ENCODE peak calls at places on chromosomes 2 and 18, in four cellular contexts. L is CD4-positive, alpha-beta memory T cell; V is tibial artery; M is breast epithelium. X is an unnamed sample.

GRCh38 chr2:98731709-98732349 is 897 bp upstream of the MGAT4A start:
- DNase-seq in V (no peak), M (no peak), L (no peak), X (no peak)

GRCh38 chr2:133787207-133787606 is 218.9 kb upstream of the NCKAP5 start:
- DNase-seq in V (no peak), M (no peak), L (no peak), X (no peak)

GRCh38 chr2:31200972-31201371 is 16.3 kb downstream of the CAPN14 start:
- DNase-seq in V (no peak), L (no peak), M (no peak), X (no peak)

GRCh38 chr2:31997653-31998052 is 13.2 kb downstream of the MEMO1 start:
- DNase-seq in M (no peak), L (no peak), V (no peak), X (no peak)

GRCh38 chr2:208793434-208793833 is 386.8 kb downstream of the PTH2R start:
- DNase-seq in M (no peak), L (no peak), V (no peak), X (no peak)

GRCh38 chr2:63192169-63192888 is 141.7 kb downstream of the OTX1 start:
- DNase-seq in M (no peak), L (no peak), V (no peak), X (no peak)

GRCh38 chr2:229714080-229714735 is at the start of gene DNER:
- DNase-seq in M (no peak), L (peak; percentile 47), V (no peak), X (no peak)

GRCh38 chr2:113848758-113849460 is 41.0 kb upstream of the ACTR3 start:
- DNase-seq in M (no peak), L (no peak), V (no peak), X (no peak)

GRCh38 chr2:228689049-228689448 is 507.6 kb upstream of the SPHKAP start:
- DNase-seq in M (no peak), V (no peak), L (no peak), X (no peak)

GRCh38 chr2:50863856-50864255 is 168.1 kb downstream of the NRXN1 start:
- DNase-seq in V (no peak), M (no peak), L (no peak), X (no peak)
- H3K27ac ChIP-seq in V (no peak overlapping the region), M (no peak overlapping the region), L (no peak overlapping the region), X (no peak overlapping the region)

GRCh38 chr2:161178756-161179155 is 18.5 kb downstream of the TANK start:
- DNase-seq in L (no peak), M (no peak), V (no peak), X (no peak)
- H3K36me3 ChIP-seq in L (peaks cover 28% of the 10 kb centered on the region), M (no peaks in the 10 kb centered on the region), V (peaks cover 28% of the 10 kb centered on the region), X (peaks cover 62% of the 10 kb centered on the region)

DNA sequence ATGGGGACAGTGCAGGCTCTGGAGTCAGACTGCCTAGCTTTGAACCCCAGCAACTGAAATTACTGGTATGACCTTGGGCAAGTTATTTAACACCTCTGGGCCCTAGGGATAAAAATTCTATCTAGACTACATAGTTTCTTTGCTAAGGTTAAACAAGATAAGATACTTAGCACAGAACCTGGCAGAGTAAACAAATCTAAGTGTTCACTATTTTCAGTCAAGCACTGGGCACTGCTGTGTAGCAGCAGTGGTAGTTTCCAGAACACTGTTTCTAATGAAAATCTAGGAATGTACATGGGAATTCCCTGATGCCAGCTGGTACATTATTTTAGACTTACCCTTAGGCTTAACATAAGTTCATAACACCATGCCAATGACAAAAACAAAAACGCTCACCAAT is 17.2 kb downstream of the CERKL start:
- DNase-seq in L (no peak), M (no peak), V (no peak), X (no peak)
- H3K27ac ChIP-seq in L (no peak overlapping the region), M (no peak overlapping the region), V (no peak overlapping the region), X (no peak overlapping the region)

DNA sequence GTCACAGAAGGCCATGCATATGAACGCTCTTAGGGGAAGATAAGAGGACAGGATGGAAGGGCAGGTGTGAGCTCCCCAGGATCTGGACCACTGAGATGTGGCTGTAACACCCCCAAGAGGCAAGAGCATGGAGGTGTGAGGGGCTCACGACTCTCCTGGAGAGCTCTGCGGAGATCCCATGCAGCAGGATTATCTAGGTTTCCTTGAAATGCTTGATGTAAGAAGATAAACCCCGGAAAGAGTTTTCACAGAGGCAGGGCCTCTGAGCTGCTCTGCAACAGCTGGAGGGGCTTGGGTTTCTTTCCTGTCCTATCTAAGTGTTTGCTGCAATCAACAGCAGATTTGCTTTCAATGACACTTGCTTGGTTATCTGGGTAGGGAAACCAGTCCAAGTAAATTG is 139.0 kb downstream of the SMAD2 start:
- DNase-seq in M (no peak), L (no peak), V (no peak), X (no peak)
- H3K36me3 ChIP-seq in M (no peaks in the 10 kb centered on the region), L (no peaks in the 10 kb centered on the region), V (no peaks in the 10 kb centered on the region), X (no peaks in the 10 kb centered on the region)

DNA sequence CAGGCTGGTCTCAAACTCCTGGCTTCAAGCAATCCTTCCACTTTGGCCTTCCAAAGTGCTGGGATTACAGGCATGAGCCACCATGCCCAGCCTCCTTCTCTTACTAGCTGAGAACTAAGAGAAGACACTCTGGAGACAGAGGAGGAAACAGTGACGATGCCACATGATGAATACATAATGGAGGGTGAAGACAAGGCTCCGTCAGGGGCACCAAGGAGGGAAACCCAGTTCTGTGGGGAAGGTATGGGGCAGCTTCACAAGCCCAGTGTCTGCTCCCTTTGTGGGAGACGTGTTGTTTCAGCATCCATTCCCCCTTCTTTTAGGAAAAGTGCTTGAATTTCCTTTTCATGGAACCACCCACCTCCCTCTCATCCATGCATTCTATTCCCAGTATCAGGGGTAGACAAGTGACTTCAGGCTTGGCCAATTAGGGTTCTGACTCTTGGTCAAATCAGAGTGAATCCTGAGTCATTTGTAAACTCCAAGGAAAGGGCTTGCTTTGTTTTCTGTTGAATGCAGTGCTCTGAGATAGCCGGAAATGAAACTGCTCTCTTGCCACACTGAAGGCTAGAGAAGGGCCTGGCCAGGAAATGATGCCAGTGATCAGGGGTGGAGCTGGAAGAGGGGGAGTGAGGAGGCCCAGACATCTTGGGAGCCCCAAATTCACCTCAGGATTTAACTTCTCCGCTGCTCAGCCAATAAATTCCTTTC is 23.7 kb downstream of the TMEM127 start:
- DNase-seq in M (no peak), L (peak; percentile 48), V (no peak), X (no peak)
- H3K27ac ChIP-seq in M (peak overlapping the region; percentile 52), L (peak overlapping the region; percentile 65), V (no peak overlapping the region), X (peak overlapping the region; percentile 96)

X was measured in left lung.